ENCODE peak calls at places on chromosomes 4 and X, in six cellular contexts. One of them, this sample, is unnamed.

GRCh38 chrX:39320165-39320564 is 518.9 kb downstream of the MID1IP1 start:
- DNase-seq in CD8-positive, alpha-beta memory T cell: no peak
- DNase-seq in tibial nerve: no peak
- DNase-seq in tibial artery: no peak
- DNase-seq in fibroblast of lung: no peak
- DNase-seq in adrenal gland: peak
- DNase-seq in this sample: no peak

GRCh38 chrX:21926527-21927278 is 13.8 kb upstream of the SMS start:
- DNase-seq in CD8-positive, alpha-beta memory T cell: no peak
- DNase-seq in adrenal gland: no peak
- DNase-seq in tibial artery: no peak
- DNase-seq in tibial nerve: no peak
- DNase-seq in fibroblast of lung: peak
- DNase-seq in this sample: no peak

GRCh38 chr4:78410651-78411050 is 140.9 kb upstream of the ANXA3 start:
- DNase-seq in adrenal gland: no peak
- DNase-seq in CD8-positive, alpha-beta memory T cell: no peak
- DNase-seq in tibial artery: no peak
- DNase-seq in fibroblast of lung: no peak
- DNase-seq in tibial nerve: no peak
- DNase-seq in this sample: no peak

GRCh38 chrX:140480765-140481164 is 24.1 kb downstream of the SOX3 start:
- DNase-seq in fibroblast of lung: no peak
- DNase-seq in adrenal gland: no peak
- DNase-seq in tibial artery: no peak
- DNase-seq in tibial nerve: no peak
- DNase-seq in CD8-positive, alpha-beta memory T cell: no peak
- DNase-seq in this sample: no peak

GRCh38 chrX:13131511-13132137 is 87.2 kb upstream of the FAM9C start:
- DNase-seq in CD8-positive, alpha-beta memory T cell: peak
- DNase-seq in tibial nerve: no peak
- DNase-seq in adrenal gland: no peak
- DNase-seq in tibial artery: no peak
- DNase-seq in fibroblast of lung: no peak
- DNase-seq in this sample: no peak

GRCh38 chr4:67575232-67575888 is 16.8 kb downstream of the STAP1 start:
- DNase-seq in tibial nerve: no peak
- DNase-seq in fibroblast of lung: no peak
- DNase-seq in CD8-positive, alpha-beta memory T cell: no peak
- DNase-seq in adrenal gland: no peak
- DNase-seq in tibial artery: no peak
- DNase-seq in this sample: no peak

GRCh38 chr4:169267070-169267469 is 3.7 kb downstream of the SH3RF1 start:
- DNase-seq in tibial artery: no peak
- DNase-seq in fibroblast of lung: no peak
- DNase-seq in adrenal gland: no peak
- DNase-seq in CD8-positive, alpha-beta memory T cell: no peak
- DNase-seq in tibial nerve: no peak
- DNase-seq in this sample: no peak

GRCh38 chrX:129783176-129783776 is 3.5 kb downstream of the SASH3 start:
- DNase-seq in adrenal gland: no peak
- DNase-seq in tibial artery: no peak
- DNase-seq in tibial nerve: no peak
- DNase-seq in CD8-positive, alpha-beta memory T cell: no peak
- DNase-seq in fibroblast of lung: no peak
- DNase-seq in this sample: no peak

GRCh38 chrX:45712067-45712466 is 511.4 kb upstream of the DIPK2B start:
- DNase-seq in fibroblast of lung: peak
- DNase-seq in tibial artery: no peak
- DNase-seq in CD8-positive, alpha-beta memory T cell: no peak
- DNase-seq in tibial nerve: no peak
- DNase-seq in adrenal gland: no peak
- DNase-seq in this sample: no peak

GRCh38 chr4:1008840-1009646 is 2.4 kb upstream of the FGFRL1 start:
- DNase-seq in tibial artery: peak
- DNase-seq in adrenal gland: peak
- DNase-seq in CD8-positive, alpha-beta memory T cell: peak
- DNase-seq in tibial nerve: no peak
- DNase-seq in fibroblast of lung: no peak
- DNase-seq in this sample: peak

GRCh38 chr4:27397886-27398285 is 537.2 kb downstream of the STIM2 start:
- DNase-seq in adrenal gland: no peak
- DNase-seq in CD8-positive, alpha-beta memory T cell: no peak
- DNase-seq in tibial nerve: no peak
- DNase-seq in fibroblast of lung: peak
- DNase-seq in tibial artery: no peak
- DNase-seq in this sample: no peak

GRCh38 chr4:65550500-65550899 is 119.8 kb downstream of the EPHA5 start:
- DNase-seq in tibial artery: no peak
- DNase-seq in CD8-positive, alpha-beta memory T cell: no peak
- DNase-seq in tibial nerve: no peak
- DNase-seq in adrenal gland: no peak
- DNase-seq in fibroblast of lung: no peak
- DNase-seq in this sample: peak

GRCh38 chr4:65552071-65552470 is 118.2 kb downstream of the EPHA5 start:
- DNase-seq in tibial nerve: no peak
- DNase-seq in fibroblast of lung: no peak
- DNase-seq in tibial artery: no peak
- DNase-seq in CD8-positive, alpha-beta memory T cell: no peak
- DNase-seq in adrenal gland: no peak
- DNase-seq in this sample: no peak

DNA sequence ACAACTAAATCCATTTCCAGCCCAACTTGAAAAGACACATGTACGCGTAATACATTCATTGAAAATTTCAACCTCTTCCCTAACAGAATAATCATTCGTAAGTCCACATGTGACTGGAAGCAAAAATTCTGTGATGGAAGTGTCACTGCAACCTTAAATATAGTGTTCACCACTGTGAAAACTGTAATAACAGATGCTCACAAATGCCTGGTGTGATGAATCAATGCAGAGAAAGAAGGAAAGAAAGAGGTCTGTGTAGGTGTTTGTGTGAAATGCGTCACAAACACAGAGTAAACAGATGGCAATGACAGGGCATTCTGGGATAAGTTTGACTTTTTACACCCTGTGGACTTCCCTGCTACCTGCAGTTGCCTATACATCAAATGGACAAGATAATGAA is 123.4 kb downstream of the EPHA5 start:
- DNase-seq in tibial artery: no peak
- DNase-seq in adrenal gland: no peak
- DNase-seq in tibial nerve: no peak
- DNase-seq in CD8-positive, alpha-beta memory T cell: no peak
- DNase-seq in fibroblast of lung: no peak
- DNase-seq in this sample: no peak
- H3K27ac ChIP-seq in tibial artery: no peak
- H3K27ac ChIP-seq in adrenal gland: no peak
- H3K27ac ChIP-seq in tibial nerve: no peak
- H3K27ac ChIP-seq in CD8-positive, alpha-beta memory T cell: no peak
- H3K27ac ChIP-seq in fibroblast of lung: no peak
- H3K27ac ChIP-seq in this sample: no peak

DNA sequence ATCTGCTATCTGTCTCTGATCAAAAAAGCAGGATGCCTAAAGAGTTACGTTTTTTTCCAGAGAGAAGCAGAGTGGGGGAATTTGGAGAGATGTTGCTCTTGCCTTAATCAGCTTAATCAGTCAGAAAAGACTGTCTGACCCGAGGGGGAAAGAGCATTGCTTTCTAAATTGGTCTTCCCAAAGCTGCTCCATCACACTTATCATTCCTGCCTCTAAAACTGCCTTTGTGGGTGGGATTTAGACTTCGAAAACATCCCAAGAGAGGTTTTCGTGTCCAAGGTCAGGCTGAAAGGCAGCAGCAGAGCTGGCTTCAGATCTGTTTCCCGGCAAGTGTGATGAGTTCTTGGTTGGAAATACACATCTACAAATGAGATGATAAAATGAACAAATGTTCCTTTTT is 155.2 kb downstream of the SH2D1A start:
- DNase-seq in fibroblast of lung: no peak
- DNase-seq in tibial nerve: no peak
- DNase-seq in tibial artery: no peak
- DNase-seq in CD8-positive, alpha-beta memory T cell: no peak
- DNase-seq in adrenal gland: no peak
- DNase-seq in this sample: no peak
- H3K27ac ChIP-seq in fibroblast of lung: no peak
- H3K27ac ChIP-seq in tibial nerve: no peak
- H3K27ac ChIP-seq in tibial artery: no peak
- H3K27ac ChIP-seq in CD8-positive, alpha-beta memory T cell: no peak
- H3K27ac ChIP-seq in adrenal gland: no peak
- H3K27ac ChIP-seq in this sample: no peak

DNA sequence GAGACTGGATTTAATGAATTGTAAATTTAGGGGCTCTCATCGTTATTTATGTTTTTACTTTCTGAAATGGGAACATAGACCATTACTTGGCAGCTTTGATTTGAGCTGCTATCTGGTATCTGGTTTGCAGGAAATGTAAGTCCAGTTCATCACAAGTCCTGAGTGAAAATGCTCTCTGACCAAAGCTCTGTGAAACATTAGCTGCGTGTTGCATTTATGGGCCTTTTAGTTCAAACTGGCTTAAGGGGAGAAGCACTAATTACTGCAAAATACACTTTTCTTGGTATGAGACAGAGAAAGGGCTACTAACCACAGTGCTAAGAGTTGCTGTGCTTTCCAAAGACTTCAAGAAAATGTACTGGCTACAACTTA is 453 bp downstream of the CC2D2A start:
- DNase-seq in tibial artery: no peak
- DNase-seq in CD8-positive, alpha-beta memory T cell: no peak
- DNase-seq in tibial nerve: no peak
- DNase-seq in adrenal gland: no peak
- DNase-seq in fibroblast of lung: peak
- DNase-seq in this sample: no peak
- H3K27ac ChIP-seq in tibial artery: peak
- H3K27ac ChIP-seq in CD8-positive, alpha-beta memory T cell: no peak
- H3K27ac ChIP-seq in tibial nerve: peak
- H3K27ac ChIP-seq in adrenal gland: no peak
- H3K27ac ChIP-seq in fibroblast of lung: peak
- H3K27ac ChIP-seq in this sample: no peak

GRCh38 chrX:119758682-119759332 is 419 bp downstream of the SOWAHD start:
- DNase-seq in CD8-positive, alpha-beta memory T cell: peak
- DNase-seq in fibroblast of lung: no peak
- DNase-seq in adrenal gland: peak
- DNase-seq in tibial artery: no peak
- DNase-seq in tibial nerve: no peak
- DNase-seq in this sample: peak
- H3K27ac ChIP-seq in CD8-positive, alpha-beta memory T cell: no peak
- H3K27ac ChIP-seq in fibroblast of lung: no peak
- H3K27ac ChIP-seq in adrenal gland: no peak
- H3K27ac ChIP-seq in tibial artery: no peak
- H3K27ac ChIP-seq in tibial nerve: no peak
- H3K27ac ChIP-seq in this sample: peak

DNA sequence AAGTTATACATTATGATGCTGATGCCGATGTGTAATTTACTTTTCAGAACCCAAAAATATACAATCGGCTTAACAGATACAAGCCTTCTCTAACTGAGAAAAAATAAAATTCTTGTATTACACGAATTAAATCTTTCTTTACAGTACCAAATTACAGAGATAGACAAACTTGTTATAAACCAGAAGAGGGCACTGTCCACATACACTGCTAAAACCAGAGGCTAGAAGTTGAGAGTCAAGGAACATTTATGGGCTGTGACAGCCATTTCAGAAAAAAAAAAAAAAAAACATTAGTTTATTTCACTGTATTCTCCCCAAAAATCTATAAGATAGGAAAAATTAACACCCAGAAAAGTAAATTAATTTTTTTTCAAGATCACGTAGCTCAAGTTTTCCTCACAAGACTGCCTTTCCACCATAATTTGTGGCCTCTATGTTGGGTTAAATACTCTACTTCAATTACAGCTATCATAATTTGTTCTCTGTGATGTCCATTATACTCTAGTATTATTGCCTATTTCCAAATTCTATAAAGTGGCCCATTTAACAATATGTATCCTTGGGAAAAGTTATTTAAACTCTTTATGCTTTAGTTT is 12.0 kb downstream of the EREG start:
- DNase-seq in CD8-positive, alpha-beta memory T cell: no peak
- DNase-seq in adrenal gland: no peak
- DNase-seq in tibial artery: no peak
- DNase-seq in fibroblast of lung: peak
- DNase-seq in tibial nerve: no peak
- DNase-seq in this sample: no peak
- H3K27ac ChIP-seq in CD8-positive, alpha-beta memory T cell: no peak
- H3K27ac ChIP-seq in adrenal gland: no peak
- H3K27ac ChIP-seq in tibial artery: no peak
- H3K27ac ChIP-seq in fibroblast of lung: no peak
- H3K27ac ChIP-seq in tibial nerve: no peak
- H3K27ac ChIP-seq in this sample: no peak

GRCh38 chr4:74004668-74005067 is 6.2 kb upstream of the CXCL5 start:
- DNase-seq in fibroblast of lung: no peak
- DNase-seq in tibial nerve: no peak
- DNase-seq in CD8-positive, alpha-beta memory T cell: no peak
- DNase-seq in tibial artery: no peak
- DNase-seq in adrenal gland: no peak
- DNase-seq in this sample: no peak

GRCh38 chr4:74000301-74000700 is 1.8 kb upstream of the CXCL5 start:
- DNase-seq in adrenal gland: no peak
- DNase-seq in CD8-positive, alpha-beta memory T cell: no peak
- DNase-seq in fibroblast of lung: no peak
- DNase-seq in tibial artery: no peak
- DNase-seq in tibial nerve: no peak
- DNase-seq in this sample: no peak

GRCh38 chr4:74009307-74009706 is 10.8 kb upstream of the CXCL5 start:
- DNase-seq in tibial artery: no peak
- DNase-seq in CD8-positive, alpha-beta memory T cell: no peak
- DNase-seq in tibial nerve: no peak
- DNase-seq in fibroblast of lung: no peak
- DNase-seq in adrenal gland: no peak
- DNase-seq in this sample: no peak

GRCh38 chr4:74006009-74006476 is 7.6 kb upstream of the CXCL5 start:
- DNase-seq in tibial artery: no peak
- DNase-seq in adrenal gland: no peak
- DNase-seq in fibroblast of lung: peak
- DNase-seq in CD8-positive, alpha-beta memory T cell: no peak
- DNase-seq in tibial nerve: no peak
- DNase-seq in this sample: no peak

DNA sequence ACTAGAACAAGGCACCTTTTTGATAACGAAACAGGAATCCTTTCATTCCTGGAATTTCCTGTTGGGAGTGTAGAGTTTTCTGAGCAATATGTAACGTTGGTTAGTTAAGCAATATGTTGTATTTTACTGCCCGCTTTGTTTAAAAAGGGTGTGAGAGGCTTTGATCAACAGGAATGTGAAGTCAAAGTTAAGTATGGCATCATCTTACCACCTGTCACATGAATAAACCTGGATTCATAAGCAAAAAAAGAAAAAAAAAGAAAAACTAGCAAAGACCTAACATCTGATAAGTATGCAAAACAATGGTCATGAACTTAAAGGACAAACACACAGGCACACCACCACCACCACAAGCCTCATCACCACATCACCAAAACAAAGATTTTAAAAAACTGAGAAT is 7.1 kb upstream of the CXCL5 start:
- DNase-seq in tibial artery: no peak
- DNase-seq in tibial nerve: no peak
- DNase-seq in fibroblast of lung: no peak
- DNase-seq in CD8-positive, alpha-beta memory T cell: no peak
- DNase-seq in adrenal gland: no peak
- DNase-seq in this sample: no peak
- H3K27ac ChIP-seq in tibial artery: no peak
- H3K27ac ChIP-seq in tibial nerve: no peak
- H3K27ac ChIP-seq in fibroblast of lung: no peak
- H3K27ac ChIP-seq in CD8-positive, alpha-beta memory T cell: no peak
- H3K27ac ChIP-seq in adrenal gland: no peak
- H3K27ac ChIP-seq in this sample: no peak

GRCh38 chr4:99947608-99948007 is 1.2 kb upstream of the DNAJB14 start:
- DNase-seq in adrenal gland: no peak
- DNase-seq in CD8-positive, alpha-beta memory T cell: no peak
- DNase-seq in tibial nerve: no peak
- DNase-seq in tibial artery: no peak
- DNase-seq in fibroblast of lung: peak
- DNase-seq in this sample: no peak
- H3K27ac ChIP-seq in adrenal gland: peak
- H3K27ac ChIP-seq in CD8-positive, alpha-beta memory T cell: peak
- H3K27ac ChIP-seq in tibial nerve: peak
- H3K27ac ChIP-seq in tibial artery: peak
- H3K27ac ChIP-seq in fibroblast of lung: peak
- H3K27ac ChIP-seq in this sample: no peak

GRCh38 chr4:55758570-55758969 is 61.0 kb upstream of the EXOC1L start:
- DNase-seq in CD8-positive, alpha-beta memory T cell: no peak
- DNase-seq in fibroblast of lung: no peak
- DNase-seq in adrenal gland: no peak
- DNase-seq in tibial nerve: no peak
- DNase-seq in tibial artery: no peak
- DNase-seq in this sample: no peak
- H3K27ac ChIP-seq in CD8-positive, alpha-beta memory T cell: no peak
- H3K27ac ChIP-seq in fibroblast of lung: no peak
- H3K27ac ChIP-seq in adrenal gland: no peak
- H3K27ac ChIP-seq in tibial nerve: no peak
- H3K27ac ChIP-seq in tibial artery: no peak
- H3K27ac ChIP-seq in this sample: no peak